ENCODE peak calls at places on chromosomes 12 and 14, in six cellular contexts. H, J, L, A, C and D are unnamed samples.
A peak's percentile ranks its signal among the peaks of the same experiment; 100 is the strongest.

GRCh38 chr12:113476093-113476986 is 4.7 kb upstream of the LHX5 start:
- DNase-seq in H (no peak), J (no peak), L (no peak), A (no peak), C (no peak), D (no peak)

GRCh38 chr12:12791756-12792346 is 6.4 kb downstream of the APOLD1 start:
- DNase-seq in H (no peak), J (no peak), L (peak; percentile 48), A (no peak), C (no peak), D (no peak)

GRCh38 chr12:75103822-75104221 is 105.8 kb downstream of the KCNC2 start:
- DNase-seq in H (no peak), J (no peak), L (no peak), A (no peak), C (no peak), D (no peak)

GRCh38 chr14:28773917-28774691 is 7.5 kb downstream of the FOXG1 start:
- DNase-seq in H (peak; percentile 55), J (no peak), L (peak; percentile 73), A (no peak), C (no peak), D (no peak)

GRCh38 chr14:68886109-68886434 is 93.0 kb downstream of the ACTN1 start:
- DNase-seq in H (peak; percentile 12), J (no peak), L (no peak), A (no peak), C (no peak), D (no peak)

GRCh38 chr14:79017561-79017960 is 847.4 kb downstream of the NRXN3 start:
- DNase-seq in H (no peak), J (no peak), L (no peak), A (no peak), C (no peak), D (no peak)

GRCh38 chr12:126998747-126999285 is 1268.2 kb upstream of the TMEM132C start:
- DNase-seq in H (no peak), J (no peak), L (peak; percentile 8), A (no peak), C (no peak), D (no peak)

GRCh38 chr14:105500726-105501101 is 9.7 kb downstream of the TEDC1 start:
- DNase-seq in H (no peak), J (no peak), L (no peak), A (no peak), C (no peak), D (no peak)

DNA sequence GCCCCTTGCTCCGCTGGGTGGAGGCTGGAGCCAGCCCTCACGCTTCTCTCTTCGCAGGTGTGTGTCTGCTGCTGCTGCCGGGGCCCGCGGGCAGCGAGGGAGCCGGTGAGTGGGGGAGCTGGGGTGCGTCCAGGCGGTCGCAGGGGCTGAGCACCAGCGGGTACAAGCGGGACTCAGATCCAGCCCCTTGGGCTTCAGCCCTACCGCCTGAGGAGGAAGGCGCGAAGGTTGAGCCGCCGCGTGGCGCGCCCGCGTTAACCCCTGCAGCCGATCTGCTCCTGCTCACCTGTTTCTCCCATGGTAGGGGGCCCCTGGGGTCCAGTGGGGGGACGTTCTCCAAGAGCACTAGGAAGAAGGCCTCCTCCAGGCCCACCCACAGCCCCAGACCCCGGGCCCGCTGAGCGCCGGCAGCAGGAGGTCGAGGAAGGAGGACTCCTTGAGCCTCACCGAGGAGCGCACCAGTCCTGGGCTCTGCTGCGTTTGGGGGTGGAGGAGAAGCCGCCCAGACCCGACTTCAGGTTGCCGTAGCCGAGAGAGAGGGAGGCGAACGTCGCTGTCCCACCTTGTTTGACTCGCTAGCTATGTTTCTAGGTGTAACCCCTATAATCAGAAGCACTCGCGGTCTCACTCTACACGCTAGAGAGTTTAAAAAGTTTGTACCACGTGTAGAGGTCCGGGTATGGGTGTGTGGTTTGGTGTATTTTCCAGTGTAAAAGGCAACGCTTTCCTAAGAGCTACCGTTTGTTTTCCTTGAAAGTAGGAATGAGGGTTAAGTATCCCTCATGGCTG is 834 bp downstream of the COCH start:
- DNase-seq in H (no peak), J (no peak), L (peak; percentile 10), A (no peak), C (no peak), D (no peak)
- TF ChIP-seq EZH2 in H (peak; percentile 85), J (no peak), L (peak; percentile 70), A (no peak), C (no peak), D (no peak)

DNA sequence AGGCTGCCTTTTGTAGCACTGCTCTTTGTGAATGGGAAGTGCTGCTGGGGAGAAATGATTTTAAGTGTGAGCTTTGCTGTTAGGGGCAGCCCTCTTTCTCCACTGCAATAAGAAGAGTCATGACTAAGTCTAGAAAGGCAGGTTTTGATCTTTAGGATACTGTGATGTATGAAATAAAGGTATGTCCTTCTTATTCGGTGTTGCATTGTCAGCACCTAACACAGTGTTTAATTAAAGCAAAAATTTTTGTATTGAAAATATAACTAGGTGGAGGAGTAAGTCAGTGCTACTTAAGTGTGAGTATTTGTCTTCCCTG is 81.5 kb downstream of the ETV6 start:
- DNase-seq in H (no peak), J (no peak), L (no peak), A (no peak), C (no peak), D (no peak)
- H3K4me1 ChIP-seq in H (no peaks in the 10 kb centered on the region), J (peaks cover 33% of the 10 kb centered on the region), L (peaks cover 27% of the 10 kb centered on the region), A (peaks cover 39% of the 10 kb centered on the region), C (peaks cover 22% of the 10 kb centered on the region), D (peaks cover 88% of the 10 kb centered on the region)

DNA sequence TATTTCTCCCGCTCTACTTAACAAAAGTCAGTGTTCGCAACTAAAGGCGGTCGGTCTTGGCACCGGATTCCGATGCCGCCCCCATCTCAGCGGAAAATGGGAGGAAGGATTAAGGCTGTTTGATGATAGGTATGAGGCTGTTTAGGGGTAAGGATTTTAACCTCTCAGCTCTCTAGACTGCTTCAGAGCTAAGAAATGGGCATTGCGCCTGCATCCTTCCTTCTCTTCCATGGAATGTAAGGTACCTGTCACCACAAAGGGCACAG is 1.4 kb downstream of the COCH start:
- DNase-seq in H (no peak), J (no peak), L (no peak), A (no peak), C (no peak), D (no peak)
- TF ChIP-seq EZH2 in H (no peak), J (no peak), L (peak; percentile 46), A (no peak), C (no peak), D (no peak)

DNA sequence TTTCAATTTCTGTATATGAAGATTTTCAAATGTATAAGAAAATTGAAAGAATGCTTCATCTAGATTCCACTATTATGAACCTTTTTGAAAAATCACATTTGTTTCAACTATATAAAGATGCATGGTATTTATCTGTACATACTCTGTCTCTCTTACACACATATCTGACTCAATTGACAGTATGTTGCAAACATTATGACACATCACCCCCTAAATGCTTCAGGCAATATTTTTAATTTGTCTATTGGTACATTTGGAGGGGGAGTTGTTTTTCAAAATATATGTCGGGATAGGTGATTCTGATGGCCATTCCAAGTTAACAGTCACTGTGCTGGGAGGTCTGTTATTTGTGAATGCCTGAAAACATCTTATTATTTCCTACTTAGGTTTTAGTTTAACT is 14.4 kb downstream of the PCNX1 start:
- DNase-seq in H (no peak), J (peak; percentile 50), L (peak; percentile 73), A (no peak), C (no peak), D (no peak)
- H3K4me1 ChIP-seq in H (no peaks in the 10 kb centered on the region), J (peaks cover 24% of the 10 kb centered on the region), L (peaks cover 50% of the 10 kb centered on the region), A (peaks cover 48% of the 10 kb centered on the region), C (no peaks in the 10 kb centered on the region), D (peaks cover 10% of the 10 kb centered on the region)